ENCODE peak calls at places on chromosomes 4 and X, in nine cellular contexts. X, K, G, V, S, E, U, O and T are unnamed samples.

GRCh38 chr4:151408630-151409469 is at the start of gene FHIP1A:
- DNase-seq in X (no peak), K (peak; percentile 62), G (peak; percentile 71), V (peak; percentile 87), S (peak; percentile 96), E (no peak), U (peak; percentile 30), O (peak; percentile 52), T (peak; percentile 36)

GRCh38 chr4:10521386-10521785 is 64.2 kb upstream of the ZNF518B start:
- DNase-seq in X (no peak), K (no peak), G (no peak), V (no peak), S (no peak), E (no peak), U (no peak), O (no peak), T (no peak)

GRCh38 chr4:144288011-144288903 is 147.7 kb upstream of the GYPA start:
- DNase-seq in X (no peak), K (no peak), G (no peak), V (no peak), S (no peak), E (no peak), U (no peak), O (no peak), T (no peak)

GRCh38 chrX:41029332-41029731 is 55.9 kb upstream of the USP9X start:
- DNase-seq in X (no peak), K (no peak), G (no peak), V (no peak), S (no peak), E (no peak), U (no peak), O (no peak), T (no peak)

GRCh38 chr4:69321153-69321729 is 41.0 kb downstream of the UGT2B28 start:
- DNase-seq in X (no peak), K (no peak), G (no peak), V (no peak), S (no peak), E (no peak), U (no peak), O (no peak), T (no peak)

GRCh38 chr4:183186803-183187202 is 87.7 kb downstream of the WWC2 start:
- DNase-seq in X (no peak), K (no peak), G (no peak), V (no peak), S (no peak), E (no peak), U (no peak), O (no peak), T (no peak)

GRCh38 chr4:82047731-82048130 is 326.1 kb downstream of the HNRNPD start:
- DNase-seq in X (no peak), K (no peak), G (no peak), V (no peak), S (no peak), E (no peak), U (no peak), O (no peak), T (no peak)

GRCh38 chr4:20074450-20074849 is 177.3 kb upstream of the SLIT2 start:
- DNase-seq in X (no peak), K (no peak), G (no peak), V (no peak), S (no peak), E (no peak), U (no peak), O (no peak), T (no peak)

GRCh38 chrX:134144231-134144630 is 92.8 kb upstream of the CCDC160 start:
- DNase-seq in X (no peak), K (no peak), G (no peak), V (no peak), S (peak; percentile 28), E (no peak), U (no peak), O (no peak), T (no peak)

GRCh38 chrX:2541603-2542002 is 40.8 kb upstream of the DHRSX start:
- DNase-seq in X (no peak), K (no peak), G (no peak), V (no peak), S (no peak), E (no peak), U (no peak), O (no peak), T (no peak)

GRCh38 chrX:69398881-69399280 is 105.2 kb upstream of the NALF2 start:
- DNase-seq in X (no peak), K (no peak), G (no peak), V (no peak), S (no peak), E (no peak), U (no peak), O (no peak), T (no peak)

GRCh38 chr4:8335848-8336247 is 66.3 kb downstream of the HTRA3 start:
- DNase-seq in X (no peak), K (no peak), G (no peak), V (no peak), S (no peak), E (no peak), U (no peak), O (no peak), T (no peak)

GRCh38 chr4:148530114-148530513 is 87.9 kb upstream of the NR3C2 start:
- DNase-seq in X (no peak), K (no peak), G (no peak), V (no peak), S (no peak), E (no peak), U (no peak), O (no peak), T (no peak)

DNA sequence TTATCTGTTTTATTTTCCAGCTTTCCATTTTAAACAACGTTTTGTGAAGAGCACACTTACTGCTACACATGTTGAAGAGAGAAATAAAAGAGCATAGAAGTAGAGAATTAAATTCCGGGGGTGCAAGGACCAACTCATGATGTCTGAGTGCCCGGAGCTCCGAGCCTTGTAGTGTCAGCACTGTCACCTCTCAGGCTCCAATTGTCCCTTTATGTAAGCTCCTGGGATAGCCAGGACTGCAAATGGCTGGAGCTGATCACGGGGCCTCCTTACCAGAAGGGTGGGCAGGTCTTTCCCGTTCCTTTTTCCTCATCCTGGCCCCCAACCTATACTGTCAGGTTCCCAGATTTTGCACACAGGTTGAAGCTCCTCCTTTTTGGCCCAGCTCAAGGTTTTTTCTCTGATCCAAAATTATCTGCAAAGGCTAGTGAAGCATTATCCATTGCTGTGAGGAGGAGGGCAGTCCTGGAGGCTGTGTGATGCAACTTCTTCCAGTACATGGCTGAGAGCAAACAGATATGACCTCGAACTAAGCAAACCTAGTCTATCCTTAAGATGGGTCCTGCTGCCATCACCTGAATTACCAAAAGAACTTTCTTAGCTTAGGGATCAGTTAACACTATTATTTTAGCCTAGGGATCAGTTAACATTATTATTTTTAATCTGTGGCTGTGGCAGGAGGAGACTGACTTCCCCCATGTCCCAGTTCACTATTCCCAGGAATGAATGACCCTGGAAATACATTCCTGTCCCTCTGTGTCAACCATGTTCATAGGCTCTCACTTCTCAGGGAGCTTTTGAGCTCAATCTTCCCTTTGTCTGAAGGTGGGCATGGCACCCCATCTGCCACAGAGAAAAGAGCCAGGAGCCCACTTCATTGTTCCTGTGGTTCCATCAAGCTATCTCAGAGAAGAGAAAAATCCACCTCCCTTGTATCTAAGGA is at the start of gene FGG:
- DNase-seq in X (no peak), K (no peak), G (no peak), V (no peak), S (no peak), E (no peak), U (no peak), O (no peak), T (no peak)
- H3K4me3 ChIP-seq in X (no peak within 1 kb of the TSS), K (no peak within 1 kb of the TSS), G (no peak within 1 kb of the TSS), V (no peak within 1 kb of the TSS), S (no peak within 1 kb of the TSS), E (no peak within 1 kb of the TSS), U (no peak within 1 kb of the TSS), O (no peak within 1 kb of the TSS), T (no peak within 1 kb of the TSS)

GRCh38 chr4:155001229-155001628 is 207.2 kb upstream of the NPY2R start:
- DNase-seq in X (no peak), K (no peak), G (no peak), V (no peak), S (no peak), E (no peak), U (no peak), O (no peak), T (no peak)

GRCh38 chr4:154999950-155000578 is 208.4 kb upstream of the NPY2R start:
- DNase-seq in X (no peak), K (no peak), G (no peak), V (no peak), S (no peak), E (no peak), U (no peak), O (no peak), T (no peak)

GRCh38 chr4:154998773-154999172 is 209.7 kb upstream of the NPY2R start:
- DNase-seq in X (no peak), K (no peak), G (no peak), V (no peak), S (no peak), E (no peak), U (no peak), O (no peak), T (no peak)

GRCh38 chr4:154998284-154998683 is 210.2 kb upstream of the NPY2R start:
- DNase-seq in X (no peak), K (no peak), G (no peak), V (no peak), S (no peak), E (no peak), U (no peak), O (no peak), T (peak; percentile 30)
- H3K4me3 ChIP-seq in X (no peak overlapping the region), K (no peak overlapping the region), G (no peak overlapping the region), V (no peak overlapping the region), S (no peak overlapping the region), E (no peak overlapping the region), U (no peak overlapping the region), O (no peak overlapping the region), T (no peak overlapping the region)

GRCh38 chrX:49627030-49627777 is 28.4 kb downstream of the GAGE1 start:
- DNase-seq in X (no peak), K (peak; percentile 12), G (no peak), V (peak; percentile 36), S (no peak), E (no peak), U (no peak), O (no peak), T (peak; percentile 0)
- H3K4me3 ChIP-seq in X (no peak overlapping the region), K (peak overlapping the region; percentile 38), G (peak overlapping the region; percentile 22), V (no peak overlapping the region), S (no peak overlapping the region), E (no peak overlapping the region), U (no peak overlapping the region), O (no peak overlapping the region), T (no peak overlapping the region)

GRCh38 chr4:189804884-189805283 is 135.8 kb upstream of the FRG1 start:
- DNase-seq in X (no peak), K (peak; percentile 47), G (no peak), V (no peak), S (no peak), E (no peak), U (no peak), O (no peak), T (no peak)

GRCh38 chr4:189815404-189816192 is 125.1 kb upstream of the FRG1 start:
- DNase-seq in X (no peak), K (no peak), G (no peak), V (no peak), S (no peak), E (no peak), U (no peak), O (no peak), T (no peak)

GRCh38 chr4:189806506-189806905 is 134.2 kb upstream of the FRG1 start:
- DNase-seq in X (no peak), K (no peak), G (no peak), V (no peak), S (no peak), E (no peak), U (no peak), O (no peak), T (no peak)

GRCh38 chr4:189807031-189807430 is 133.6 kb upstream of the FRG1 start:
- DNase-seq in X (no peak), K (no peak), G (no peak), V (no peak), S (no peak), E (no peak), U (no peak), O (no peak), T (no peak)

GRCh38 chr4:189809885-189810284 is 130.8 kb upstream of the FRG1 start:
- DNase-seq in X (no peak), K (no peak), G (no peak), V (no peak), S (no peak), E (no peak), U (no peak), O (no peak), T (peak; percentile 9)
- H3K4me3 ChIP-seq in X (no peak overlapping the region), K (peak overlapping the region; percentile 36), G (no peak overlapping the region), V (no peak overlapping the region), S (no peak overlapping the region), E (no peak overlapping the region), U (peak overlapping the region; percentile 38), O (no peak overlapping the region), T (no peak overlapping the region)